ENCODE peak calls at places on chromosomes 13 and 19, in five cellular contexts. S is mucosa of gallbladder, G is fibroblast of lung, X is DND-41, N is endodermal cell. L is an unnamed sample.

GRCh38 chr13:38262211-38262610 is 87.4 kb upstream of the UFM1 start:
- DNase-seq in S (no peak), X (no peak), G (peak), N (no peak), L (no peak)

GRCh38 chr19:8335343-8336071 is 7.6 kb downstream of the KANK3 start:
- DNase-seq in N (peak), X (no peak), S (no peak), G (no peak), L (no peak)

GRCh38 chr19:54173951-54174817 is 1.2 kb upstream of the TMC4 start:
- DNase-seq in G (no peak), N (no peak), X (no peak), S (no peak), L (no peak)

GRCh38 chr13:99905224-99905623 is 66.3 kb downstream of the ZIC5 start:
- DNase-seq in X (no peak), G (no peak), N (no peak), S (no peak), L (no peak)

GRCh38 chr13:103002279-103002678 is 63.9 kb downstream of the SLC10A2 start:
- DNase-seq in N (no peak), G (no peak), S (peak), X (no peak), L (no peak)

GRCh38 chr19:17405250-17406038 is at the start of gene BST2:
- DNase-seq in S (peak), G (peak), X (peak), N (peak), L (peak)

GRCh38 chr13:42991892-42992584 is at the start of gene EPSTI1:
- DNase-seq in X (peak), N (peak), G (peak), S (peak), L (no peak)

GRCh38 chr19:52099497-52100138 is 4.1 kb upstream of the ZNF841 start:
- DNase-seq in S (peak), X (no peak), G (no peak), N (no peak), L (no peak)

GRCh38 chr19:43439183-43440063 is 24.7 kb downstream of the TEX101 start:
- DNase-seq in X (peak), S (no peak), N (no peak), G (peak), L (peak)

GRCh38 chr13:84873951-84874350 is 925.3 kb downstream of the SLITRK6 start:
- DNase-seq in G (no peak), N (no peak), S (no peak), X (no peak), L (no peak)

GRCh38 chr13:108662528-108662927 is 33.1 kb downstream of the MYO16 start:
- DNase-seq in X (no peak), G (no peak), S (no peak), N (peak), L (no peak)

GRCh38 chr13:95485045-95485517 is 67.4 kb upstream of the CLDN10 start:
- DNase-seq in N (no peak), G (peak), X (no peak), S (no peak), L (no peak)

GRCh38 chr13:113639661-113640262 is 18.2 kb downstream of the ATP4B start:
- DNase-seq in N (peak), G (no peak), S (no peak), X (no peak), L (no peak)

GRCh38 chr19:51751655-51752054 is at the start of gene FPR1:
- DNase-seq in G (peak), N (no peak), X (no peak), S (no peak), L (peak)

GRCh38 chr19:4034048-4035017 is 26.8 kb downstream of the PIAS4 start:
- DNase-seq in X (no peak), S (no peak), N (no peak), G (no peak), L (no peak)

GRCh38 chr13:30313307-30313706 is 6.0 kb upstream of the KATNAL1 start:
- DNase-seq in S (no peak), X (no peak), N (no peak), G (peak), L (no peak)